ENCODE peak calls at places on chromosomes 1 and 21, in ten cellular contexts. B is RWPE1; K is hypothalamus; G is activated naive CD8-positive, alpha-beta T cell treated with anti-CD3 and anti-CD28 coated beads, Interleukin-2, amount 10 ng/mL, durations not matched to agents 7 days and 5 days; F is activated CD4-positive, alpha-beta T cell treated with anti-CD3 and anti-CD28 coated beads, Interleukin-2, amount 50 U/mL, for 24 hours; J is stimulated activated CD8-positive, alpha-beta memory T cell treated with anti-CD3 and anti-CD28 coated beads, Interleukin-2, amount 100 ng/mL, for 1 hour; H is stimulated activated CD4-positive, alpha-beta T cell treated with anti-CD3 and anti-CD28 coated beads, Interleukin-12 subunit alpha, Interleukin-12 subunit beta, amount 100 ng/mL, for 4 hours; Y is HEK293T; A is SJSA1; N is NCI-H2081. I is an unnamed sample.

GRCh38 chr1:8166436-8166835 is 140.3 kb upstream of the ERRFI1 start:
- DNase-seq in Y (no peak), G (no peak), A (no peak), H (no peak), N (no peak), B (no peak), F (no peak), K (no peak), J (no peak), I (no peak)

GRCh38 chr1:55816456-55816794 is 601.3 kb upstream of the USP24 start:
- DNase-seq in G (no peak), H (no peak), J (no peak), Y (no peak), K (no peak), F (no peak), B (no peak), N (no peak), A (no peak), I (no peak)

GRCh38 chr21:41133896-41134522 is 34.0 kb upstream of the BACE2 start:
- DNase-seq in K (no peak), H (no peak), B (peak), J (no peak), G (no peak), A (no peak), N (no peak), Y (peak), F (no peak), I (no peak)

GRCh38 chr1:231194843-231195516 is 33.1 kb downstream of the TRIM67 start:
- DNase-seq in A (no peak), H (no peak), N (no peak), J (no peak), Y (no peak), G (no peak), K (no peak), B (no peak), F (no peak), I (no peak)

GRCh38 chr1:241343956-241344355 is 13.0 kb downstream of the RGS7 start:
- DNase-seq in K (no peak), Y (no peak), J (no peak), H (no peak), F (no peak), N (no peak), B (no peak), G (no peak), A (no peak), I (no peak)

GRCh38 chr1:108767115-108767514 is 20.6 kb downstream of the STXBP3 start:
- DNase-seq in F (no peak), A (no peak), G (no peak), K (no peak), N (no peak), J (no peak), H (no peak), Y (no peak), B (no peak), I (no peak)

GRCh38 chr1:235990376-235990795 is 74.5 kb downstream of the NID1 start:
- DNase-seq in F (no peak), N (no peak), Y (no peak), B (no peak), J (no peak), A (no peak), H (no peak), G (no peak), K (no peak), I (no peak)

GRCh38 chr1:156140879-156141707 is 12.3 kb upstream of the SEMA4A start:
- DNase-seq in Y (peak), H (peak), B (no peak), F (no peak), N (no peak), A (no peak), J (no peak), G (peak), K (no peak), I (no peak)

GRCh38 chr1:165633624-165634023 is 2.6 kb downstream of the MGST3 start:
- DNase-seq in B (peak), A (no peak), H (no peak), Y (no peak), N (no peak), K (no peak), G (no peak), F (no peak), J (no peak), I (no peak)

GRCh38 chr1:179305450-179305849 is 11.9 kb downstream of the SOAT1 start:
- DNase-seq in J (no peak), Y (no peak), F (no peak), G (no peak), N (no peak), K (no peak), B (no peak), A (no peak), H (no peak), I (no peak)

I was measured in NCI-H2227 treated with DMSO at 0.1 percent for 48 hours.